ENCODE peak calls at places on chromosomes 6 and 20, in seven cellular contexts. Z, G, K, N, H, R and V are unnamed samples.

GRCh38 chr20:46849751-46850150 is 44.9 kb upstream of the EYA2 start:
- DNase-seq in Z (no peak), G (no peak), K (no peak), N (no peak), H (no peak), R (no peak), V (no peak)

GRCh38 chr6:133551436-133551835 is 310.3 kb downstream of the EYA4 start:
- DNase-seq in Z (no peak), G (no peak), K (no peak), N (no peak), H (no peak), R (no peak), V (no peak)

GRCh38 chr20:62618622-62619529 is 23.4 kb upstream of the SLCO4A1 start:
- DNase-seq in Z (no peak), G (no peak), K (no peak), N (peak; percentile 64), H (no peak), R (peak; percentile 21), V (peak; percentile 79)

GRCh38 chr6:15312500-15312899 is 66.6 kb downstream of the JARID2 start:
- DNase-seq in Z (no peak), G (no peak), K (no peak), N (no peak), H (no peak), R (no peak), V (no peak)

GRCh38 chr6:101853226-101853625 is 459.7 kb downstream of the GRIK2 start:
- DNase-seq in Z (no peak), G (no peak), K (no peak), N (no peak), H (no peak), R (no peak), V (no peak)

GRCh38 chr6:163226836-163227485 is 187.6 kb upstream of the QKI start:
- DNase-seq in Z (no peak), G (no peak), K (no peak), N (no peak), H (no peak), R (no peak), V (no peak)

GRCh38 chr6:24930386-24930785 is 5.4 kb downstream of the RIPOR2 start:
- DNase-seq in Z (no peak), G (no peak), K (no peak), N (no peak), H (no peak), R (no peak), V (no peak)

GRCh38 chr6:85756982-85757381 is 114.3 kb upstream of the SYNCRIP start:
- DNase-seq in Z (no peak), G (no peak), K (peak; percentile 22), N (no peak), H (no peak), R (no peak), V (no peak)

GRCh38 chr6:47478233-47479155 is 905 bp downstream of the CD2AP start:
- DNase-seq in Z (no peak), G (no peak), K (no peak), N (peak; percentile 68), H (peak; percentile 79), R (no peak), V (no peak)

GRCh38 chr6:105611606-105612005 is 208.7 kb upstream of the PREP start:
- DNase-seq in Z (no peak), G (no peak), K (no peak), N (no peak), H (no peak), R (no peak), V (no peak)

GRCh38 chr20:51665543-51666118 is 102.6 kb downstream of the ATP9A start:
- DNase-seq in Z (no peak), G (no peak), K (no peak), N (no peak), H (no peak), R (no peak), V (no peak)

GRCh38 chr6:80607814-80608391 is 501.4 kb downstream of the BCKDHB start:
- DNase-seq in Z (no peak), G (no peak), K (no peak), N (no peak), H (no peak), R (no peak), V (no peak)

GRCh38 chr20:62800314-62801259 is 4.0 kb upstream of the OGFR start:
- DNase-seq in Z (no peak), G (no peak), K (no peak), N (no peak), H (no peak), R (no peak), V (no peak)

GRCh38 chr6:111737065-111737521 is 131.4 kb upstream of the TRAF3IP2 start:
- DNase-seq in Z (no peak), G (no peak), K (no peak), N (peak; percentile 51), H (no peak), R (peak; percentile 57), V (no peak)

GRCh38 chr6:38997128-38997761 is 51.3 kb upstream of the GLP1R start:
- DNase-seq in Z (no peak), G (peak; percentile 71), K (peak; percentile 28), N (peak; percentile 55), H (peak; percentile 49), R (peak; percentile 21), V (peak; percentile 54)